ENCODE peak calls at places on chromosomes 11 and 22, in seven cellular contexts. One of them, this sample, is unnamed.

GRCh38 chr22:25650834-25651233 is 86.4 kb downstream of the GRK3 start:
- DNase-seq in adipocyte: no peak
- DNase-seq in thyroid gland: no peak
- DNase-seq in fibroblast of mammary gland: no peak
- DNase-seq in astrocyte of the spinal cord: no peak
- DNase-seq in mucosa of descending colon: no peak
- DNase-seq in fibroblast of pulmonary artery: no peak
- DNase-seq in this sample: no peak

GRCh38 chr11:3834349-3835099 is 6.2 kb downstream of the RHOG start:
- DNase-seq in adipocyte: no peak
- DNase-seq in thyroid gland: no peak
- DNase-seq in fibroblast of mammary gland: no peak
- DNase-seq in astrocyte of the spinal cord: no peak
- DNase-seq in mucosa of descending colon: peak
- DNase-seq in fibroblast of pulmonary artery: no peak
- DNase-seq in this sample: no peak

GRCh38 chr11:73012121-73012863 is 129.8 kb downstream of the FCHSD2 start:
- DNase-seq in adipocyte: peak
- DNase-seq in thyroid gland: no peak
- DNase-seq in fibroblast of mammary gland: peak
- DNase-seq in astrocyte of the spinal cord: peak
- DNase-seq in mucosa of descending colon: no peak
- DNase-seq in fibroblast of pulmonary artery: peak
- DNase-seq in this sample: peak

GRCh38 chr11:68989936-68990606 is 9.3 kb upstream of the MRGPRD start:
- DNase-seq in adipocyte: no peak
- DNase-seq in thyroid gland: no peak
- DNase-seq in fibroblast of mammary gland: no peak
- DNase-seq in astrocyte of the spinal cord: no peak
- DNase-seq in mucosa of descending colon: no peak
- DNase-seq in fibroblast of pulmonary artery: no peak
- DNase-seq in this sample: no peak

GRCh38 chr22:29308791-29309262 is 2.4 kb downstream of the GAS2L1 start:
- DNase-seq in adipocyte: peak
- DNase-seq in thyroid gland: no peak
- DNase-seq in fibroblast of mammary gland: peak
- DNase-seq in astrocyte of the spinal cord: peak
- DNase-seq in mucosa of descending colon: no peak
- DNase-seq in fibroblast of pulmonary artery: peak
- DNase-seq in this sample: peak

GRCh38 chr22:33022231-33022630 is 36.0 kb downstream of the SYN3 start:
- DNase-seq in adipocyte: no peak
- DNase-seq in thyroid gland: no peak
- DNase-seq in fibroblast of mammary gland: no peak
- DNase-seq in astrocyte of the spinal cord: no peak
- DNase-seq in mucosa of descending colon: no peak
- DNase-seq in fibroblast of pulmonary artery: no peak
- DNase-seq in this sample: no peak

GRCh38 chr11:61958590-61958989 is 8.4 kb downstream of the BEST1 start:
- DNase-seq in adipocyte: no peak
- DNase-seq in thyroid gland: no peak
- DNase-seq in fibroblast of mammary gland: no peak
- DNase-seq in astrocyte of the spinal cord: no peak
- DNase-seq in mucosa of descending colon: no peak
- DNase-seq in fibroblast of pulmonary artery: no peak
- DNase-seq in this sample: no peak

GRCh38 chr22:34902335-34902734 is 163.6 kb upstream of the ISX start:
- DNase-seq in adipocyte: no peak
- DNase-seq in thyroid gland: no peak
- DNase-seq in fibroblast of mammary gland: no peak
- DNase-seq in astrocyte of the spinal cord: no peak
- DNase-seq in mucosa of descending colon: no peak
- DNase-seq in fibroblast of pulmonary artery: no peak
- DNase-seq in this sample: no peak

GRCh38 chr11:5228124-5228523 is 1.3 kb upstream of the HBB start:
- DNase-seq in adipocyte: no peak
- DNase-seq in thyroid gland: no peak
- DNase-seq in fibroblast of mammary gland: no peak
- DNase-seq in astrocyte of the spinal cord: no peak
- DNase-seq in mucosa of descending colon: no peak
- DNase-seq in fibroblast of pulmonary artery: no peak
- DNase-seq in this sample: no peak

GRCh38 chr11:126467471-126467870 is 112.0 kb downstream of the ST3GAL4 start:
- DNase-seq in adipocyte: no peak
- DNase-seq in thyroid gland: no peak
- DNase-seq in fibroblast of mammary gland: no peak
- DNase-seq in astrocyte of the spinal cord: no peak
- DNase-seq in mucosa of descending colon: no peak
- DNase-seq in fibroblast of pulmonary artery: no peak
- DNase-seq in this sample: no peak

GRCh38 chr11:19565639-19566038 is 147.0 kb upstream of the NAV2 start:
- DNase-seq in adipocyte: no peak
- DNase-seq in thyroid gland: no peak
- DNase-seq in fibroblast of mammary gland: no peak
- DNase-seq in astrocyte of the spinal cord: no peak
- DNase-seq in mucosa of descending colon: no peak
- DNase-seq in fibroblast of pulmonary artery: no peak
- DNase-seq in this sample: no peak

GRCh38 chr11:88629496-88629895 is 292.0 kb upstream of the CTSC start:
- DNase-seq in adipocyte: no peak
- DNase-seq in thyroid gland: no peak
- DNase-seq in fibroblast of mammary gland: no peak
- DNase-seq in astrocyte of the spinal cord: no peak
- DNase-seq in mucosa of descending colon: no peak
- DNase-seq in fibroblast of pulmonary artery: no peak
- DNase-seq in this sample: no peak

GRCh38 chr22:23533328-23533762 is 46.7 kb downstream of the IGLL1 start:
- DNase-seq in adipocyte: peak
- DNase-seq in thyroid gland: peak
- DNase-seq in fibroblast of mammary gland: no peak
- DNase-seq in astrocyte of the spinal cord: no peak
- DNase-seq in mucosa of descending colon: no peak
- DNase-seq in fibroblast of pulmonary artery: peak
- DNase-seq in this sample: peak

GRCh38 chr11:88035271-88035670 is 140.0 kb downstream of the RAB38 start:
- DNase-seq in adipocyte: no peak
- DNase-seq in thyroid gland: no peak
- DNase-seq in fibroblast of mammary gland: peak
- DNase-seq in astrocyte of the spinal cord: no peak
- DNase-seq in mucosa of descending colon: no peak
- DNase-seq in fibroblast of pulmonary artery: peak
- DNase-seq in this sample: no peak

GRCh38 chr11:63670077-63670737 is 969 bp downstream of the ATL3 start:
- DNase-seq in adipocyte: peak
- DNase-seq in thyroid gland: no peak
- DNase-seq in fibroblast of mammary gland: peak
- DNase-seq in astrocyte of the spinal cord: peak
- DNase-seq in mucosa of descending colon: no peak
- DNase-seq in fibroblast of pulmonary artery: peak
- DNase-seq in this sample: no peak

GRCh38 chr11:723120-723883 is 17.3 kb downstream of the EPS8L2 start:
- DNase-seq in adipocyte: peak
- DNase-seq in thyroid gland: peak
- DNase-seq in fibroblast of mammary gland: peak
- DNase-seq in astrocyte of the spinal cord: peak
- DNase-seq in mucosa of descending colon: peak
- DNase-seq in fibroblast of pulmonary artery: peak
- DNase-seq in this sample: no peak

GRCh38 chr11:96167233-96167632 is 175.8 kb downstream of the MAML2 start:
- DNase-seq in adipocyte: no peak
- DNase-seq in thyroid gland: no peak
- DNase-seq in fibroblast of mammary gland: no peak
- DNase-seq in astrocyte of the spinal cord: no peak
- DNase-seq in mucosa of descending colon: no peak
- DNase-seq in fibroblast of pulmonary artery: no peak
- DNase-seq in this sample: no peak

GRCh38 chr22:41245917-41246499 is 5.3 kb upstream of the CHADL start:
- DNase-seq in adipocyte: no peak
- DNase-seq in thyroid gland: no peak
- DNase-seq in fibroblast of mammary gland: no peak
- DNase-seq in astrocyte of the spinal cord: no peak
- DNase-seq in mucosa of descending colon: no peak
- DNase-seq in fibroblast of pulmonary artery: no peak
- DNase-seq in this sample: no peak

GRCh38 chr11:85769758-85770157 is 41.2 kb downstream of the SYTL2 start:
- DNase-seq in adipocyte: no peak
- DNase-seq in thyroid gland: no peak
- DNase-seq in fibroblast of mammary gland: no peak
- DNase-seq in astrocyte of the spinal cord: no peak
- DNase-seq in mucosa of descending colon: no peak
- DNase-seq in fibroblast of pulmonary artery: no peak
- DNase-seq in this sample: no peak

GRCh38 chr11:86803136-86803535 is 2.8 kb downstream of the PRSS23 start:
- DNase-seq in adipocyte: no peak
- DNase-seq in thyroid gland: no peak
- DNase-seq in fibroblast of mammary gland: no peak
- DNase-seq in astrocyte of the spinal cord: no peak
- DNase-seq in mucosa of descending colon: no peak
- DNase-seq in fibroblast of pulmonary artery: no peak
- DNase-seq in this sample: no peak
- H3K4me3 ChIP-seq in adipocyte: peak
- H3K4me3 ChIP-seq in thyroid gland: no peak
- H3K4me3 ChIP-seq in fibroblast of mammary gland: no peak
- H3K4me3 ChIP-seq in astrocyte of the spinal cord: peak
- H3K4me3 ChIP-seq in mucosa of descending colon: no peak
- H3K4me3 ChIP-seq in fibroblast of pulmonary artery: peak
- H3K4me3 ChIP-seq in this sample: peak

GRCh38 chr11:27469333-27469680 is 3.3 kb downstream of the LGR4 start:
- DNase-seq in adipocyte: peak
- DNase-seq in thyroid gland: no peak
- DNase-seq in fibroblast of mammary gland: no peak
- DNase-seq in astrocyte of the spinal cord: no peak
- DNase-seq in mucosa of descending colon: peak
- DNase-seq in fibroblast of pulmonary artery: no peak
- DNase-seq in this sample: no peak
- H3K4me3 ChIP-seq in adipocyte: peak
- H3K4me3 ChIP-seq in thyroid gland: no peak
- H3K4me3 ChIP-seq in fibroblast of mammary gland: no peak
- H3K4me3 ChIP-seq in astrocyte of the spinal cord: no peak
- H3K4me3 ChIP-seq in mucosa of descending colon: no peak
- H3K4me3 ChIP-seq in fibroblast of pulmonary artery: no peak
- H3K4me3 ChIP-seq in this sample: no peak

DNA sequence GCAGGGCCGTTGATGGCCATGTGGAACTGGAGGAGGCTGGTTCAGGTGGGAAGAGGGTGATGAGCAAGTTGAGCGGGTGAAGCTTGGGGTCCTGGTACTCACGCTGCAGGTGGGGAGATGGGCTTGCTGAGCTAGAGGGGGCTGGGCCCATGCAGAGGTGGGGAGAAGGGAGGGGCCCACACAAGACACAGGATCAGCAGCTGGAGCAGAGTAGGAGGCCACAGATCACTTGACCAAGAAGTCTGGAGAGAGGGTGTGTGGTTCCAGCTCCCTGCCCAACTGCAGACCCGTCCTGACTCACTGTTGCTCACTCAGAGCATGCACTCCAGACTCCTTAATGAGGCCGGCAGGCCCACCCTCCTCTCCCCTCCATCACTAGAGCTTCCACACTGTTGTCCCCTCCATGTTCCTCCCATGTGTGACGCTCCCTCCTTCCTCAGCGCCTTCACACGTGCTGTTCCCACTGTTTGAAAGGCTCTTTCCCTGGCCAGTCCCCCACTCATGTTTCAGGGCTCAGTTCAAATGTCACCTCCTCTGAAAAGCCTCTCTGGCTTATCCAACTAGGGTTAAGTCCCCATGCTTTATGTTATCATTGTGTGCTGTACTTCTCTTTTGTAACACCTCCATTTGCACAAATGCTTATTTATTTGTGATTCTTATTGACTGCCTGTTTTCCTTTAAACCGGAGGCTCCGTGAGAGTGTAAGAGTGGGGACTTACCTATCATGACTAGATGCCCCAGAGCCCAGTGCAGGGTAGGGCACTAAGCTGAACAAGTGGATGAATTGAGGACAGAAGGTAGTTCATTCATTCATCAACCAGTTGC is 2.3 kb downstream of the CCDC86 start:
- DNase-seq in adipocyte: no peak
- DNase-seq in thyroid gland: no peak
- DNase-seq in fibroblast of mammary gland: peak
- DNase-seq in astrocyte of the spinal cord: peak
- DNase-seq in mucosa of descending colon: no peak
- DNase-seq in fibroblast of pulmonary artery: no peak
- DNase-seq in this sample: no peak
- H3K4me3 ChIP-seq in adipocyte: peak
- H3K4me3 ChIP-seq in thyroid gland: no peak
- H3K4me3 ChIP-seq in fibroblast of mammary gland: peak
- H3K4me3 ChIP-seq in astrocyte of the spinal cord: peak
- H3K4me3 ChIP-seq in mucosa of descending colon: no peak
- H3K4me3 ChIP-seq in fibroblast of pulmonary artery: peak
- H3K4me3 ChIP-seq in this sample: peak

GRCh38 chr11:76321820-76322524 is 59.0 kb downstream of the THAP12 start:
- DNase-seq in adipocyte: no peak
- DNase-seq in thyroid gland: no peak
- DNase-seq in fibroblast of mammary gland: no peak
- DNase-seq in astrocyte of the spinal cord: no peak
- DNase-seq in mucosa of descending colon: peak
- DNase-seq in fibroblast of pulmonary artery: no peak
- DNase-seq in this sample: no peak
- H3K4me3 ChIP-seq in adipocyte: no peak
- H3K4me3 ChIP-seq in thyroid gland: no peak
- H3K4me3 ChIP-seq in fibroblast of mammary gland: no peak
- H3K4me3 ChIP-seq in astrocyte of the spinal cord: no peak
- H3K4me3 ChIP-seq in mucosa of descending colon: no peak
- H3K4me3 ChIP-seq in fibroblast of pulmonary artery: no peak
- H3K4me3 ChIP-seq in this sample: no peak

GRCh38 chr11:13011366-13012036 is 2.4 kb downstream of the RASSF10 start:
- DNase-seq in adipocyte: no peak
- DNase-seq in thyroid gland: no peak
- DNase-seq in fibroblast of mammary gland: no peak
- DNase-seq in astrocyte of the spinal cord: no peak
- DNase-seq in mucosa of descending colon: no peak
- DNase-seq in fibroblast of pulmonary artery: no peak
- DNase-seq in this sample: no peak

GRCh38 chr11:13008625-13009475 is at the start of gene RASSF10:
- DNase-seq in adipocyte: peak
- DNase-seq in thyroid gland: peak
- DNase-seq in fibroblast of mammary gland: no peak
- DNase-seq in astrocyte of the spinal cord: peak
- DNase-seq in mucosa of descending colon: peak
- DNase-seq in fibroblast of pulmonary artery: peak
- DNase-seq in this sample: no peak

GRCh38 chr11:13009476-13009920 is 382 bp downstream of the RASSF10 start:
- DNase-seq in adipocyte: peak
- DNase-seq in thyroid gland: no peak
- DNase-seq in fibroblast of mammary gland: no peak
- DNase-seq in astrocyte of the spinal cord: peak
- DNase-seq in mucosa of descending colon: no peak
- DNase-seq in fibroblast of pulmonary artery: no peak
- DNase-seq in this sample: no peak

GRCh38 chr11:13010737-13011342 is 1.7 kb downstream of the RASSF10 start:
- DNase-seq in adipocyte: no peak
- DNase-seq in thyroid gland: peak
- DNase-seq in fibroblast of mammary gland: no peak
- DNase-seq in astrocyte of the spinal cord: no peak
- DNase-seq in mucosa of descending colon: peak
- DNase-seq in fibroblast of pulmonary artery: no peak
- DNase-seq in this sample: no peak

GRCh38 chr11:13009921-13010736 is 1.0 kb downstream of the RASSF10 start:
- DNase-seq in adipocyte: peak
- DNase-seq in thyroid gland: peak
- DNase-seq in fibroblast of mammary gland: peak
- DNase-seq in astrocyte of the spinal cord: no peak
- DNase-seq in mucosa of descending colon: peak
- DNase-seq in fibroblast of pulmonary artery: no peak
- DNase-seq in this sample: no peak
- H3K4me3 ChIP-seq in adipocyte: no peak
- H3K4me3 ChIP-seq in thyroid gland: peak
- H3K4me3 ChIP-seq in fibroblast of mammary gland: no peak
- H3K4me3 ChIP-seq in astrocyte of the spinal cord: no peak
- H3K4me3 ChIP-seq in mucosa of descending colon: no peak
- H3K4me3 ChIP-seq in fibroblast of pulmonary artery: no peak
- H3K4me3 ChIP-seq in this sample: no peak

This sample was measured in brain microvascular endothelial cell.